ENCODE peak calls at places on chromosomes 7 and 10, in nine cellular contexts. W, T, X, O, Y, C, P, N and F are unnamed samples.

GRCh38 chr7:2758673-2759603 is 70.9 kb downstream of the AMZ1 start:
- DNase-seq in P (no peak), X (no peak), O (no peak), N (no peak), T (no peak), Y (no peak), C (no peak), W (no peak), F (no peak)

GRCh38 chr7:11616466-11616865 is 215.5 kb downstream of the THSD7A start:
- DNase-seq in O (no peak), C (no peak), Y (no peak), T (no peak), N (no peak), W (no peak), P (no peak), X (no peak), F (no peak)

GRCh38 chr7:93407239-93407638 is 167.3 kb downstream of the CALCR start:
- DNase-seq in X (no peak), C (no peak), N (no peak), O (no peak), W (no peak), T (no peak), P (no peak), Y (no peak), F (no peak)

GRCh38 chr7:15461576-15461975 is 100.2 kb downstream of the AGMO start:
- DNase-seq in C (no peak), P (no peak), W (no peak), Y (no peak), N (no peak), T (no peak), O (no peak), X (peak), F (peak)

GRCh38 chr7:115099906-115100305 is 178.0 kb downstream of the MDFIC start:
- DNase-seq in O (no peak), Y (no peak), C (no peak), N (no peak), X (peak), P (no peak), W (no peak), T (no peak), F (peak)

GRCh38 chr10:113959383-113959760 is 84.3 kb upstream of the ADRB1 start:
- DNase-seq in X (peak), C (no peak), P (no peak), O (no peak), Y (no peak), N (no peak), W (peak), T (no peak), F (no peak)

GRCh38 chr10:3924344-3924743 is 139.3 kb upstream of the KLF6 start:
- DNase-seq in C (no peak), N (no peak), X (no peak), T (no peak), Y (no peak), P (no peak), O (no peak), W (no peak), F (peak)

GRCh38 chr10:61262486-61263261 is 190.5 kb downstream of the TMEM26 start:
- DNase-seq in Y (no peak), P (no peak), T (no peak), W (no peak), X (no peak), C (no peak), O (no peak), N (no peak), F (peak)

GRCh38 chr7:41916450-41916927 is 213.6 kb upstream of the INHBA start:
- DNase-seq in W (no peak), X (peak), N (peak), Y (no peak), T (no peak), O (no peak), P (no peak), C (peak), F (peak)

GRCh38 chr10:46555713-46556514 is 544 bp downstream of the GPRIN2 start:
- DNase-seq in X (peak), N (no peak), P (peak), T (peak), C (no peak), W (peak), Y (peak), O (peak), F (no peak)

GRCh38 chr10:69668722-69669121 is 38.7 kb downstream of the FAM241B start:
- DNase-seq in P (no peak), O (no peak), X (no peak), Y (no peak), C (no peak), T (no peak), N (no peak), W (no peak), F (no peak)

GRCh38 chr7:100799037-100799896 is 28.1 kb downstream of the EPHB4 start:
- DNase-seq in P (peak), O (peak), W (peak), N (peak), C (no peak), T (peak), Y (peak), X (peak), F (no peak)

GRCh38 chr7:156445997-156446761 is 194.4 kb upstream of the RNF32 start:
- DNase-seq in N (no peak), W (no peak), X (no peak), C (no peak), O (no peak), P (no peak), Y (no peak), T (no peak), F (no peak)

GRCh38 chr7:127256326-127256725 is 3.6 kb upstream of the GRM8 start:
- DNase-seq in P (no peak), N (no peak), Y (no peak), X (no peak), C (no peak), W (no peak), T (no peak), O (no peak), F (no peak)

GRCh38 chr10:71840936-71841335 is 10.1 kb downstream of the PSAP start:
- DNase-seq in O (no peak), W (no peak), N (no peak), Y (no peak), C (no peak), T (no peak), P (no peak), X (no peak), F (no peak)

GRCh38 chr10:6033954-6034353 is 28.2 kb downstream of the IL2RA start:
- DNase-seq in P (no peak), O (no peak), N (no peak), Y (no peak), T (no peak), W (no peak), C (no peak), X (no peak), F (no peak)

GRCh38 chr7:45923290-45923689 is 2.2 kb upstream of the IGFBP3 start:
- DNase-seq in O (peak), T (peak), X (peak), Y (peak), P (peak), C (no peak), N (peak), W (peak), F (no peak)

GRCh38 chr10:130618636-130619035 is 482.4 kb downstream of the GLRX3 start:
- DNase-seq in T (no peak), N (no peak), C (no peak), P (no peak), W (no peak), O (no peak), X (no peak), Y (no peak), F (no peak)

GRCh38 chr10:73799899-73800559 is 11.4 kb downstream of the NDST2 start:
- DNase-seq in T (no peak), N (no peak), W (no peak), C (no peak), P (no peak), X (no peak), Y (no peak), O (no peak), F (no peak)

GRCh38 chr10:71004176-71004575 is 115.8 kb upstream of the PCBD1 start:
- DNase-seq in W (no peak), N (no peak), C (no peak), O (no peak), T (no peak), Y (no peak), P (no peak), X (no peak), F (no peak)

GRCh38 chr7:66542528-66543373 is 85.9 kb upstream of the KCTD7 start:
- DNase-seq in N (no peak), T (peak), C (no peak), P (no peak), Y (no peak), W (no peak), X (no peak), O (no peak), F (no peak)

GRCh38 chr10:61663466-61663865 is 737 bp downstream of the CABCOCO1 start:
- DNase-seq in N (no peak), W (no peak), O (no peak), X (no peak), C (no peak), T (no peak), Y (no peak), P (no peak), F (no peak)

GRCh38 chr7:146449625-146450024 is 333.0 kb downstream of the CNTNAP2 start:
- DNase-seq in N (no peak), C (no peak), W (no peak), P (no peak), O (no peak), X (no peak), Y (no peak), T (no peak), F (no peak)

GRCh38 chr10:125125951-125126735 is 34.2 kb downstream of the CTBP2 start:
- DNase-seq in W (no peak), X (no peak), O (no peak), N (no peak), T (no peak), P (no peak), C (no peak), Y (no peak), F (no peak)

GRCh38 chr10:125122566-125122965 is 37.8 kb downstream of the CTBP2 start:
- DNase-seq in N (no peak), T (no peak), Y (no peak), X (no peak), O (no peak), P (no peak), C (no peak), W (no peak), F (no peak)

GRCh38 chr10:125124907-125125306 is 35.5 kb downstream of the CTBP2 start:
- DNase-seq in Y (no peak), X (no peak), N (no peak), P (no peak), C (no peak), O (no peak), W (no peak), T (peak), F (no peak)

GRCh38 chr10:125123363-125124113 is 36.8 kb downstream of the CTBP2 start:
- DNase-seq in N (peak), C (peak), P (peak), Y (peak), T (peak), X (peak), O (peak), W (peak), F (no peak)

GRCh38 chr10:125124114-125124486 is 36.3 kb downstream of the CTBP2 start:
- DNase-seq in N (no peak), C (no peak), T (no peak), W (no peak), O (no peak), X (no peak), P (no peak), Y (no peak), F (no peak)
- H3K4me3 ChIP-seq in N (peak), C (no peak), T (peak), W (no peak), O (peak), X (no peak), P (peak), Y (no peak), F (peak)

GRCh38 chr10:76071638-76072317 is 640.4 kb downstream of the LRMDA start:
- DNase-seq in C (no peak), P (no peak), O (no peak), W (no peak), X (no peak), N (no peak), T (no peak), Y (no peak), F (no peak)
- H3K27ac ChIP-seq in C (no peak), P (peak), O (no peak), W (no peak), X (no peak), N (peak), T (peak), Y (no peak), F (no peak)

DNA sequence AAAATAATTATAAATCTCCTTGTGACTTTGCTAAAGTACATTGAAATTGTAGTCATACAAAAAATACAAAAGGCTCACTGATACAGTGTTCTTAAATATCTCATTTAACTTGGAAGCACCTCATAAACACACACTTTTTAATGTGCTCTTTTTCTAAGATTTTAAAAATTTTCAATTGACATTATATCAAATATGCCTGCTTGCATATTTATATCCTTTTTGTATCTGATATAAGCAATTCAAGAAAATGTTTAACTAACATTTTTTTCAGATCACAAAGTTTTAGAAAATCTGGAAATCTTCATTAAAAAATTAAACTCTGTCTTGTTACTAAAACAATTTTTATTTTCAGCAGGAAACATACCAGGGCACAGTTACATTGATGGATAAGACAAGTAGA is 661.5 kb downstream of the REEP3 start:
- DNase-seq in T (no peak), W (no peak), N (no peak), O (no peak), P (no peak), C (no peak), Y (no peak), X (no peak), F (no peak)
- TF ChIP-seq CTCF in T (no peak), W (no peak), N (no peak), O (no peak), P (no peak), C (no peak), Y (no peak), X (no peak), F (no peak)

DNA sequence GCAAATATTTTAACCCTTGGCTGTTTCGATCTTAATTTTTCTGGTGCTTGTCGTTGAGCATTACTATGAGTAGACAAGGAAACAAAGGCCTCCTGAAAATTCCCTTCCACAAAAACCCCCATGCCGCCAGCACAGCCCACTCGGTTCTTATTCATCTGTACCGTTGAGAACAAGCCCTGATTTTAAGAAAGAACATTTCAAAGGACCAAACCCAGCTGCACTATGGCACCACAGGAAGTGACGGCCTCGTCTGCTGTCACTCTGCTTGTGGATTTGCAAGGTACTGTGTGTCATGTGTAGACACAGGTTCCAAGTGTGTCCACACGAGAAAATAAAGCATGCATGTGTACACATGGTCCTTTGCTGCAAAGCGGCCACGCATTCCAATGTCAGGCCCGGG is 285.2 kb downstream of the DNAJB6 start:
- DNase-seq in Y (no peak), P (no peak), N (no peak), W (no peak), T (no peak), C (no peak), O (no peak), X (no peak), F (no peak)
- H3K4me3 ChIP-seq in Y (no peak), P (no peak), N (no peak), W (no peak), T (no peak), C (no peak), O (no peak), X (no peak), F (no peak)

GRCh38 chr7:50399635-50400034 is 50.5 kb downstream of the FIGNL1 start:
- DNase-seq in T (no peak), O (no peak), N (no peak), Y (no peak), C (no peak), X (no peak), P (no peak), W (no peak), F (no peak)

GRCh38 chr7:50396856-50397255 is 53.3 kb downstream of the FIGNL1 start:
- DNase-seq in O (no peak), W (no peak), P (no peak), N (no peak), C (no peak), X (no peak), Y (no peak), T (no peak), F (no peak)

GRCh38 chr7:50397320-50397970 is 52.7 kb downstream of the FIGNL1 start:
- DNase-seq in Y (no peak), T (no peak), X (no peak), P (no peak), N (no peak), O (no peak), W (no peak), C (no peak), F (no peak)

GRCh38 chr7:50399206-50399605 is 50.9 kb downstream of the FIGNL1 start:
- DNase-seq in X (no peak), T (no peak), N (no peak), W (no peak), P (no peak), O (no peak), Y (no peak), C (no peak), F (no peak)

GRCh38 chr7:50397971-50398324 is 52.2 kb downstream of the FIGNL1 start:
- DNase-seq in Y (no peak), W (no peak), P (no peak), N (no peak), O (no peak), C (no peak), X (no peak), T (no peak), F (no peak)
- H3K27ac ChIP-seq in Y (no peak), W (no peak), P (no peak), N (no peak), O (no peak), C (no peak), X (no peak), T (no peak), F (no peak)

DNA sequence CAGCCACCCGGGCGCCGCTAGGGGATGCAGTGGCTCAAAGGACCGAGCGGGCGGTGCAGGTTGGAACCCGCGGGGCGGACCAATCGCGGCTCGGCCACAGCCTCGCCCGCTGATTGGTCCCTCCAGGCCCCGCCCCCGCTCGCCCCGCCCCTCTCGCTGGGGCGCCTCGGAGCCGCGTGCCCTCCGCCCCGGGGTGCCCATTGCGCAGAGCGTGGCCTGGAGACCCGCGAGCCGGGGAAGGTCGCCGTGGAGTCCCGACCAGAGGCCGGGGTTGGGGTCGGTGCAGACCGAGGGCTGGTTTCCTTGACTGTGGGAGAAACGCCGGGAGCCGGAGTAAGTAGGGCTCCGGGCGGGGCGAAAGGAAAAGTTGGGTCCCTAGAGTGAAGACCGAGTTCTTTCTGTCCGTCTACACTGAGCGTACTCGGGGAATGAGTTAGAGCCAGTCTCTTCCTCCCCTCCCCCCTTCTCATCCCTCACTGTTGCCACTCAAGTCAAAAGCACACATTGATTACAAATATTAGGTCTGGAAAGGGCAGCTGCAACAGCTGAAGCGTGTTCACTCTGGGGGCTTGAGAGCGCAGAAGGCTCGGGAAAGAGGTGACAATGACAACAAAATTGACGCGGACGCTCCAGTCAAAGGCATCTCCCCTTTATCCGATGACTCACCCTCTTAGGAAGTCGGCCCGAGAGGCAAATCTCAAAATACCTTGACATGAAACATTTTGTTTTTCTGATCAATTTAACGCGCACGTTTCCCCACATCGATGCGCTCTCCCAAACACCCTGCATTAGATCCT is 844 bp upstream of the GATA3 start:
- DNase-seq in N (peak), X (peak), C (peak), W (peak), T (peak), Y (peak), O (peak), P (no peak), F (peak)
- TF ChIP-seq CTCF in N (peak), X (peak), C (peak), W (peak), T (peak), Y (no peak), O (peak), P (peak), F (peak)

DNA sequence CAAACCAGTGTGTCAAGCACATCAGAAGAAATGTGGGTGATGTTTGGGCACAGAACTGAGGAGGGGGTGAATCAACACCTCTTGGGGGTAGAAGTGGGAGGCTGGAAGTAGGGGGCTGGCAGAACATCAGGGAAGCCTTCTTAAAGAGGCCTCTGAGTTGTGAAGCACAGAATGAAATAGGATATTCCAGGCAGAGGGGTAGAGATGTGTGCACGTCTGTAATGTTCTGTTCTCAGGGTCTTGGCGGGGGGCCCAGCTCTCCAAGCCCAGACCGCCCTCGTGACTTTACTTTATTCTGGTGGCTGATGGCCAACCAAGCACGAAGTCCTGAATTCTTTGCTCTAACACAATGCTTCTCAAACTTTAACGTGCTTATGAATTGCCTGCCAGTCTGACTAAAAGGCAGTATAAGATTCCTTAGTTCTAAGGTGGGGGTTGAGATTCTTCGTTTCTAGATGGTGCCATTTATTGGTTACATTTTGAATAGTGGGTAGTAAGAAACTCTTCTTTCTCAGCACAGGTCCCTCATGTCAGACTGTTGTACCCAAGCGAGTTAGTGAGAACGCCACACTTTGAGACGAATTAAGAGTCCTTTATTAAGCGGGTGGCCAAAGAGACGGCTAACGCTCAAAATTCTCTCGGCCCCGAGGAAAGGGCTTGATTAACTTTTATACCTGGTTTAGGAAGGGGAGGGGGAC is 8.2 kb downstream of the PRXL2A start:
- DNase-seq in X (no peak), T (no peak), W (peak), C (no peak), O (peak), P (peak), Y (peak), N (peak), F (no peak)
- H3K4me3 ChIP-seq in X (no peak), T (no peak), W (no peak), C (no peak), O (peak), P (no peak), Y (no peak), N (no peak), F (no peak)

GRCh38 chr7:116524221-116524608 is 621 bp upstream of the CAV1 start:
- DNase-seq in Y (no peak), C (no peak), P (no peak), T (no peak), W (no peak), O (no peak), X (no peak), N (no peak), F (no peak)
- H3K27ac ChIP-seq in Y (peak), C (peak), P (peak), T (peak), W (peak), O (peak), X (peak), N (peak), F (peak)

GRCh38 chr10:127813290-127813689 is 76.3 kb downstream of the FOXI2 start:
- DNase-seq in N (no peak), Y (no peak), W (no peak), P (no peak), X (no peak), C (no peak), O (no peak), T (no peak), F (no peak)

DNA sequence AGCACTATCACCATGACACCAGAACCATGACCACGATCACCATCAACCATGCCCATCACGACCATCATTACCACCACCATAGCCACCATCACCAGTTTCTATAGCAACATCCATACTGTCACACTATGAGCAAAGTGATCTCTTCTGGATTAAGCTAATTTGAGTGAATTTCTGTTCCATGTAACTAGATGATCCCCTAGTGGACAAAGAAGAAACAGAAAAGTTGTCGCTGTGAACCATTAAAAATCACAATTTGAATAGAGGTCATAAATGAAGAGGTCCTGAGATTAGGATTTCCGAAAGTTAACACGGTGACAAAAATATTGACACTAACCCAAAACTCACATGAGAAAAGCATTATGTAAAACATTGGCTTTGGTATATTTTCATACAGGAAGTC is 77.6 kb downstream of the CLRN3 start:
- DNase-seq in W (no peak), P (no peak), C (no peak), Y (no peak), T (no peak), O (no peak), N (no peak), X (no peak), F (no peak)
- TF ChIP-seq CTCF in W (no peak), P (no peak), C (peak), Y (no peak), T (peak), O (no peak), N (no peak), X (no peak), F (no peak)